ENCODE peak calls at places on chromosome 6, in six cellular contexts. One of them, this sample, is unnamed.
A peak's percentile ranks its signal among the peaks of the same experiment; 100 is the strongest.

GRCh38 chr6:26022166-26022510 is 59.5 kb downstream of the TRIM38 start:
- DNase-seq in GM12878: peak; percentile 59
- DNase-seq in endothelial cell of umbilical vein: peak; percentile 90
- DNase-seq in K562: peak; percentile 84
- DNase-seq in HepG2: no peak
- DNase-seq in A549: peak; percentile 81
- DNase-seq in this sample: peak; percentile 87

GRCh38 chr6:137389150-137389664 is 105.0 kb downstream of the OLIG3 start:
- DNase-seq in endothelial cell of umbilical vein: no peak
- DNase-seq in HepG2: no peak
- DNase-seq in GM12878: peak; percentile 51
- DNase-seq in A549: no peak
- DNase-seq in K562: peak; percentile 41
- DNase-seq in this sample: peak; percentile 94

GRCh38 chr6:155782739-155783459 is 327.3 kb upstream of the NOX3 start:
- DNase-seq in A549: no peak
- DNase-seq in HepG2: no peak
- DNase-seq in K562: no peak
- DNase-seq in endothelial cell of umbilical vein: no peak
- DNase-seq in GM12878: no peak
- DNase-seq in this sample: no peak

GRCh38 chr6:88725111-88725711 is 238.2 kb downstream of the RNGTT start:
- DNase-seq in A549: no peak
- DNase-seq in GM12878: peak; percentile 26
- DNase-seq in K562: peak; percentile 19
- DNase-seq in HepG2: peak; percentile 4
- DNase-seq in endothelial cell of umbilical vein: no peak
- DNase-seq in this sample: no peak

GRCh38 chr6:137641474-137642077 is 147.4 kb upstream of the OLIG3 start:
- DNase-seq in HepG2: peak; percentile 79
- DNase-seq in endothelial cell of umbilical vein: peak; percentile 70
- DNase-seq in K562: peak; percentile 76
- DNase-seq in A549: peak; percentile 67
- DNase-seq in GM12878: no peak
- DNase-seq in this sample: peak; percentile 82

GRCh38 chr6:159916752-159917151 is 26.0 kb downstream of the MAS1 start:
- DNase-seq in GM12878: no peak
- DNase-seq in HepG2: no peak
- DNase-seq in A549: no peak
- DNase-seq in endothelial cell of umbilical vein: no peak
- DNase-seq in K562: no peak
- DNase-seq in this sample: no peak

GRCh38 chr6:144715344-144715743 is 430.2 kb downstream of the UTRN start:
- DNase-seq in K562: no peak
- DNase-seq in GM12878: no peak
- DNase-seq in endothelial cell of umbilical vein: peak; percentile 10
- DNase-seq in HepG2: no peak
- DNase-seq in A549: no peak
- DNase-seq in this sample: no peak

GRCh38 chr6:43269273-43270007 is 26.2 kb downstream of the TTBK1 start:
- DNase-seq in A549: no peak
- DNase-seq in K562: peak; percentile 66
- DNase-seq in HepG2: no peak
- DNase-seq in GM12878: no peak
- DNase-seq in endothelial cell of umbilical vein: no peak
- DNase-seq in this sample: peak; percentile 52

GRCh38 chr6:106751501-106752252 is 122.3 kb downstream of the QRSL1 start:
- DNase-seq in GM12878: no peak
- DNase-seq in A549: peak; percentile 43
- DNase-seq in HepG2: no peak
- DNase-seq in endothelial cell of umbilical vein: no peak
- DNase-seq in K562: no peak
- DNase-seq in this sample: no peak

GRCh38 chr6:156777866-156778614 is 862 bp downstream of the ARID1B start:
- DNase-seq in A549: peak; percentile 61
- DNase-seq in endothelial cell of umbilical vein: peak; percentile 48
- DNase-seq in HepG2: peak; percentile 25
- DNase-seq in K562: peak; percentile 71
- DNase-seq in GM12878: no peak
- DNase-seq in this sample: peak; percentile 83

GRCh38 chr6:118325220-118325860 is 222.8 kb upstream of the PLN start:
- DNase-seq in A549: no peak
- DNase-seq in HepG2: no peak
- DNase-seq in K562: peak; percentile 9
- DNase-seq in endothelial cell of umbilical vein: no peak
- DNase-seq in GM12878: no peak
- DNase-seq in this sample: no peak

GRCh38 chr6:138084904-138085838 is 22.0 kb downstream of the PERP start:
- DNase-seq in K562: no peak
- DNase-seq in GM12878: no peak
- DNase-seq in endothelial cell of umbilical vein: no peak
- DNase-seq in HepG2: peak; percentile 96
- DNase-seq in A549: no peak
- DNase-seq in this sample: no peak

GRCh38 chr6:4577406-4577805 is 198.8 kb upstream of the CDYL start:
- DNase-seq in endothelial cell of umbilical vein: peak; percentile 67
- DNase-seq in GM12878: no peak
- DNase-seq in HepG2: no peak
- DNase-seq in A549: peak; percentile 60
- DNase-seq in K562: no peak
- DNase-seq in this sample: no peak

GRCh38 chr6:17905611-17906592 is 81.5 kb downstream of the KIF13A start:
- DNase-seq in K562: no peak
- DNase-seq in GM12878: no peak
- DNase-seq in endothelial cell of umbilical vein: no peak
- DNase-seq in A549: peak; percentile 14
- DNase-seq in HepG2: no peak
- DNase-seq in this sample: no peak

GRCh38 chr6:109332748-109333147 is 49.5 kb downstream of the CD164 start:
- DNase-seq in A549: peak; percentile 13
- DNase-seq in endothelial cell of umbilical vein: no peak
- DNase-seq in GM12878: no peak
- DNase-seq in HepG2: peak; percentile 43
- DNase-seq in K562: peak; percentile 32
- DNase-seq in this sample: no peak

GRCh38 chr6:122736166-122736565 is 43.4 kb upstream of the FABP7 start:
- DNase-seq in HepG2: no peak
- DNase-seq in K562: no peak
- DNase-seq in endothelial cell of umbilical vein: no peak
- DNase-seq in GM12878: no peak
- DNase-seq in A549: no peak
- DNase-seq in this sample: no peak

GRCh38 chr6:30163090-30163917 is at the start of gene TRIM15:
- DNase-seq in endothelial cell of umbilical vein: no peak
- DNase-seq in A549: no peak
- DNase-seq in HepG2: peak; percentile 90
- DNase-seq in GM12878: no peak
- DNase-seq in K562: peak; percentile 29
- DNase-seq in this sample: no peak

GRCh38 chr6:159533568-159533967 is 159.5 kb downstream of the SOD2 start:
- DNase-seq in HepG2: no peak
- DNase-seq in GM12878: no peak
- DNase-seq in K562: no peak
- DNase-seq in endothelial cell of umbilical vein: no peak
- DNase-seq in A549: no peak
- DNase-seq in this sample: no peak

GRCh38 chr6:22413681-22414305 is 117.0 kb upstream of the PRL start:
- DNase-seq in GM12878: no peak
- DNase-seq in endothelial cell of umbilical vein: no peak
- DNase-seq in A549: no peak
- DNase-seq in K562: no peak
- DNase-seq in HepG2: no peak
- DNase-seq in this sample: no peak

DNA sequence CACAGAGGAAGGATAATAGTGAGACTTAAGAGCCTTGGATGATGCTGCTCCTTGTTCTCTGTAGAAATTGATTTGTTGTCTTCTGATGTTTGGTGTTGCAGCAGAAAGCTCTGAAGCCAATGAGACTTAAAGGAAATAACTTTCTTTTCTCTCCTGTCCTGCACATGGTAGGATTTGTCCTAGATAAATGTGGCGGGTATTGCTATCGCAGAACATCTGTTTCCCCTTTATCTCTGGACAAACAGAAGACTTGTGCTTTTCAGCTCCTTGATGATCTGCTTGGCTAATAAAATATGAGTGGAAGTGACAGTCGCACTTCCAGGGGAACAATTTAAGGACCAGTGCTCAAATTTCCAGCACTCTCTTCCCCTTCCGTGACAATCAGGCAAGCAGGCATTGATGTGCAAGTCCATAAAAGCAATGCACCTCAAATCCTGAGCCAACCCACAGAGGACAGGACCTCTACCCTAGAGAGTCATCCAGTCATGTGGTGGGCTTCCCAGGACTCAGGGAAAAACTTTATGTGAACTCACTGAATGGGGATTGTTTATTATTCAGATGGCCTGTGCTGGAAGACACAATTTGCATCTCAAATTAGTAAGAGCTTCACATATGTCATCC is 9.9 kb upstream of the NCR2 start:
- DNase-seq in GM12878: no peak
- DNase-seq in endothelial cell of umbilical vein: no peak
- DNase-seq in HepG2: no peak
- DNase-seq in K562: peak; percentile 55
- DNase-seq in A549: no peak
- DNase-seq in this sample: no peak
- TF ChIP-seq CTCF in GM12878: no peak
- TF ChIP-seq CTCF in endothelial cell of umbilical vein: no peak
- TF ChIP-seq CTCF in HepG2: no peak
- TF ChIP-seq CTCF in K562: no peak
- TF ChIP-seq CTCF in A549: no peak
- TF ChIP-seq CTCF in this sample: no peak

GRCh38 chr6:148790817-148791216 is 44.0 kb downstream of the UST start:
- DNase-seq in HepG2: no peak
- DNase-seq in endothelial cell of umbilical vein: no peak
- DNase-seq in GM12878: peak; percentile 9
- DNase-seq in A549: no peak
- DNase-seq in K562: no peak
- DNase-seq in this sample: no peak

GRCh38 chr6:148793721-148794120 is 46.9 kb downstream of the UST start:
- DNase-seq in HepG2: no peak
- DNase-seq in A549: no peak
- DNase-seq in K562: no peak
- DNase-seq in GM12878: no peak
- DNase-seq in endothelial cell of umbilical vein: no peak
- DNase-seq in this sample: no peak

GRCh38 chr6:148791372-148791771 is 44.5 kb downstream of the UST start:
- DNase-seq in endothelial cell of umbilical vein: no peak
- DNase-seq in GM12878: no peak
- DNase-seq in K562: no peak
- DNase-seq in HepG2: no peak
- DNase-seq in A549: no peak
- DNase-seq in this sample: no peak

GRCh38 chr6:148795563-148795962 is 48.7 kb downstream of the UST start:
- DNase-seq in GM12878: no peak
- DNase-seq in K562: no peak
- DNase-seq in A549: no peak
- DNase-seq in endothelial cell of umbilical vein: no peak
- DNase-seq in HepG2: no peak
- DNase-seq in this sample: no peak

DNA sequence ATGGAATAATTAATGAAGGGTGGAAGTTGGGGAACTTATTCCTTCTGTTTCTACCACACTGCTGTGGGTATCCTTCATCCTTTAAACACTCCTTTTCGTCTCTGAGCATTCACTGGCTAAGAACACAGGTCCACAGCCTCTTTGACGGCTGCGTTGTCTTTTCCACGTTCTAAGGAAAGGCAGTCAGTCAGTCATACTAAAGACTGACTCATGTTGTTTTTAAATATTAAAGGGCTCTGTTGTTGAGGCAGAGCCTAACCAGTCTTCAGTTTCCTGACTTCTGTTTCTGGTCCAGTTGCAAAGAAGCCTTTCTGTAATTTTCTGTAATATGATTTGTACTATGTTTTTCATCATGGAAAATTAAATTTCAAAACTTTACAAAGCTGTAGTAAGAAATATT is 48.0 kb downstream of the UST start:
- DNase-seq in endothelial cell of umbilical vein: no peak
- DNase-seq in K562: no peak
- DNase-seq in GM12878: no peak
- DNase-seq in HepG2: no peak
- DNase-seq in A549: no peak
- DNase-seq in this sample: no peak
- TF ChIP-seq MYC in endothelial cell of umbilical vein: no peak
- TF ChIP-seq MYC in K562: no peak
- TF ChIP-seq MYC in GM12878: no peak
- TF ChIP-seq MYC in HepG2: no peak
- TF ChIP-seq MYC in A549: no peak
- TF ChIP-seq MYC in this sample: no peak

DNA sequence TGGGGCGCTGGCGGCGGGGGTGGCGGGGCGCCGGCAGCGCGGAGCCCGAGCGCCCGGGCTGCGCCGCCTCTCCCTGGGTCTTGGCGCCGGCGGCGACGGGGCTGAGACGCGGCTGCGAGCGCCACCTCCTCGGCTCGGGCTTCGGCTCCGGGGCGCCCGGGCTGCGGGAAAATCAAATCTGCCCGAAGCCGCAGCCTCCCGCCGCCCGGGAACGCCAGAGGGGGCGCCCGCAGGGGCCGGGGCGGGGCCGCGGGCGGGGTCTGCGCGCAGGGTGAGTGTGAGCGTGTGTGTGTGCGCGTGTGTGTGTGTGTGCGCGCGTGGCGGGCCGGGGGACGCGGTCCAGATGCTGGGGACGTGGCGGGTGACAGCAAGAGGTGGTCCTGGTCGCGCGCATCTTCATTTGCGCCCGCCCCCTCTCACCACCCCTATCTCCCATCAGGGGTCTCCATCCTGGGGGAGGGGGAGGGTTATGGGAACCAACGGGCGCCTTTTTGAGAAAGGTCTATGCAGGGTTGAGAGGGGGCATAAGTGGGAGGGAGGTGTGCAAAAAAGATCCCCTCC is 655 bp upstream of the CPNE5 start:
- DNase-seq in GM12878: no peak
- DNase-seq in K562: peak; percentile 68
- DNase-seq in HepG2: no peak
- DNase-seq in endothelial cell of umbilical vein: no peak
- DNase-seq in A549: peak; percentile 16
- DNase-seq in this sample: peak; percentile 60
- TF ChIP-seq CTCF in GM12878: no peak
- TF ChIP-seq CTCF in K562: peak; percentile 61
- TF ChIP-seq CTCF in HepG2: peak; percentile 25
- TF ChIP-seq CTCF in endothelial cell of umbilical vein: peak; percentile 27
- TF ChIP-seq CTCF in A549: peak; percentile 34
- TF ChIP-seq CTCF in this sample: peak; percentile 13

DNA sequence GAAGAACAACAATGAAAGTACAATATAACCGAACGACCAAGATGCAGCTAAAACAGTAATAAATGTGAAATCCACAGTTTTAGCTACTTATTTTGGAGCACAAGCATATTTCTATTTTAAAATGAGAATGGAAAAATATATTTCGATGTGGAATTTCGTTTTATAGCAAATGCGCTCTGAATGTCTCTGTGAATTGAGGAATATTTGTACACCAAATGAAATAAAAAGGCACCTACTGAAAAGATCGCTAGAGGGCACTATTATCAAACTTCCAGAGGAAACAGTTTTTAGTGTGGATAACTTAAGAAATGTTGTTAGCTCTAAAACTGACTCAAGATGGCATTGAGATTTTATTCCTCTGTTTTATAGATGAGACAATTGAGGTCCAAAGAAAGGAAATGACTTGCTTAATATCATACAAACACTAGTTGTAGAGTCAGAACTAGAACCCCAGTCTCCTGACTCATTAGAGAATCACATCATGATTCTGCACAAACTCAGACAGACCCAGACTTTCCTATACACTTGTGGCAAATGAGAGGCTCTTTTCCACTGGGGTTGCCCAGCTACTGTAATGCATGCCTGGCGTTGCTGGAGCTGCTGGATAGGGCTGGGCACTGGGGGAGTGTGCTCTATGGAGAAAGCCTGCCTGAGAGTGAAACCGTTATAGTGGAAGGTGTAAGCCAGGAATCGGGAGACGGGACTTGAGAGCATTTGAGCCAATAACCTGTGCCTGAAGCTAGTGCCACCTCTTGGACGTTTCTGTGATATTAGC is 51.9 kb downstream of the GCLC start:
- DNase-seq in HepG2: peak; percentile 59
- DNase-seq in K562: peak; percentile 63
- DNase-seq in A549: peak; percentile 74
- DNase-seq in endothelial cell of umbilical vein: peak; percentile 74
- DNase-seq in GM12878: no peak
- DNase-seq in this sample: peak; percentile 59
- TF ChIP-seq MYC in HepG2: no peak
- TF ChIP-seq MYC in K562: no peak
- TF ChIP-seq MYC in A549: no peak
- TF ChIP-seq MYC in endothelial cell of umbilical vein: no peak
- TF ChIP-seq MYC in GM12878: no peak
- TF ChIP-seq MYC in this sample: no peak

This sample was measured in NB4.